ENCODE peak calls at places on chromosomes 13 and 19, in nine cellular contexts. G is ovary; K is activated CD4-positive, alpha-beta T cell treated with anti-CD3 and anti-CD28 coated beads for 36 hours; N is cardiac fibroblast; O is nephron progenitor cell; B is mesothelial cell of epicardium; M is activated T-cell treated with anti-CD3 and anti-CD28 coated beads for 1 hour; E is stimulated activated naive CD4-positive, alpha-beta T cell; P is H7. Z is an unnamed sample.

GRCh38 chr19:35260694-35261304 is 8.0 kb upstream of the USF2 start:
- DNase-seq in N (no peak), K (peak), B (no peak), O (no peak), G (no peak), P (peak), M (no peak), E (no peak), Z (no peak)

GRCh38 chr19:13093407-13094284 is 9.0 kb downstream of the LYL1 start:
- DNase-seq in N (peak), O (peak), K (peak), P (peak), M (peak), B (peak), G (peak), E (peak), Z (peak)

GRCh38 chr13:24866488-24866887 is 102.5 kb downstream of the RNF17 start:
- DNase-seq in B (no peak), N (no peak), E (no peak), O (no peak), P (no peak), G (no peak), M (no peak), K (no peak), Z (no peak)

GRCh38 chr13:102799544-102800144 is 725 bp downstream of the BIVM start:
- DNase-seq in N (no peak), B (no peak), P (peak), E (no peak), K (no peak), M (no peak), O (peak), G (peak), Z (no peak)

GRCh38 chr19:2048104-2048958 is 2.7 kb downstream of the MKNK2 start:
- DNase-seq in E (no peak), K (no peak), N (no peak), M (no peak), G (peak), B (no peak), P (peak), O (no peak), Z (no peak)

GRCh38 chr13:52070929-52071523 is 46.5 kb downstream of the UTP14C start:
- DNase-seq in P (no peak), N (peak), G (no peak), M (no peak), E (no peak), K (peak), B (no peak), O (no peak), Z (no peak)

GRCh38 chr19:47895165-47895782 is 9.2 kb upstream of the SULT2A1 start:
- DNase-seq in N (no peak), P (no peak), M (no peak), B (no peak), K (no peak), O (no peak), E (no peak), G (no peak), Z (no peak)

GRCh38 chr19:38318595-38319142 is 976 bp upstream of the KCNK6 start:
- DNase-seq in O (no peak), P (no peak), N (peak), K (no peak), B (no peak), G (peak), M (no peak), E (no peak), Z (no peak)

GRCh38 chr19:12272980-12273901 is 21.4 kb downstream of the ZNF44 start:
- DNase-seq in M (no peak), O (no peak), N (no peak), P (no peak), G (no peak), B (no peak), E (no peak), K (no peak), Z (no peak)

GRCh38 chr13:28012896-28013295 is 24.4 kb upstream of the URAD start:
- DNase-seq in G (no peak), N (no peak), O (no peak), E (no peak), K (no peak), P (no peak), B (no peak), M (no peak), Z (no peak)

GRCh38 chr13:30333601-30334000 is 26.2 kb upstream of the KATNAL1 start:
- DNase-seq in O (no peak), K (no peak), E (no peak), N (no peak), M (no peak), B (no peak), P (no peak), G (no peak), Z (no peak)

GRCh38 chr13:85589021-85589420 is 210.2 kb downstream of the SLITRK6 start:
- DNase-seq in G (no peak), O (peak), B (no peak), E (no peak), P (no peak), N (no peak), K (no peak), M (no peak), Z (no peak)

GRCh38 chr13:97257800-97258799 is 36.0 kb downstream of the MBNL2 start:
- DNase-seq in B (no peak), G (no peak), P (peak), N (peak), M (no peak), O (no peak), E (no peak), K (peak), Z (no peak)

GRCh38 chr19:29372461-29372860 is 153.3 kb upstream of the VSTM2B start:
- DNase-seq in O (no peak), N (no peak), M (no peak), K (no peak), E (no peak), G (no peak), P (peak), B (no peak), Z (peak)

GRCh38 chr13:44098559-44098958 is 218.9 kb downstream of the LACC1 start:
- DNase-seq in G (no peak), E (no peak), O (no peak), K (no peak), N (no peak), M (no peak), P (no peak), B (no peak), Z (no peak)

Z was measured in NCI-H345.